ENCODE peak calls at places on chromosomes 12 and 14, in eight cellular contexts. S is NT2/D1, E is left cardiac atrium, I is esophagus squamous epithelium, M is neural crest cell, V is GM03348, Y is Ammon's horn, C is ureter. D is an unnamed sample.
A peak's percentile ranks its signal among the peaks of the same experiment; 100 is the strongest.

GRCh38 chr14:75277796-75278421 is 719 bp upstream of the FOS start:
- DNase-seq in S (no peak), E (no peak), I (no peak), M (no peak), V (no peak), Y (no peak), C (no peak), D (no peak)

GRCh38 chr12:42588981-42589464 is 523 bp downstream of the PRICKLE1 start:
- DNase-seq in S (peak; percentile 30), E (peak; percentile 57), I (no peak), M (peak; percentile 39), V (peak; percentile 24), Y (peak; percentile 42), C (no peak), D (peak; percentile 73)

GRCh38 chr12:131039551-131039950 is 85.8 kb downstream of the ADGRD1 start:
- DNase-seq in S (no peak), E (no peak), I (no peak), M (no peak), V (no peak), Y (no peak), C (no peak), D (no peak)

GRCh38 chr12:128637616-128638606 is 185.8 kb downstream of the SLC15A4 start:
- DNase-seq in S (no peak), E (no peak), I (no peak), M (no peak), V (no peak), Y (no peak), C (no peak), D (peak; percentile 32)

GRCh38 chr12:102992297-102992696 is 34.8 kb downstream of the ASCL1 start:
- DNase-seq in S (no peak), E (no peak), I (no peak), M (no peak), V (no peak), Y (no peak), C (no peak), D (peak; percentile 16)

GRCh38 chr12:115798309-115798917 is 479.1 kb downstream of the MED13L start:
- DNase-seq in S (no peak), E (no peak), I (no peak), M (no peak), V (no peak), Y (no peak), C (no peak), D (no peak)

GRCh38 chr14:22691171-22691570 is 47.0 kb upstream of the OR6J1 start:
- DNase-seq in S (no peak), E (no peak), I (no peak), M (no peak), V (peak; percentile 59), Y (no peak), C (no peak), D (no peak)

GRCh38 chr14:65751510-65751909 is 339.0 kb downstream of the FUT8 start:
- DNase-seq in S (no peak), E (no peak), I (no peak), M (no peak), V (no peak), Y (no peak), C (no peak), D (no peak)

GRCh38 chr14:91008759-91009409 is 51.6 kb downstream of the RPS6KA5 start:
- DNase-seq in S (no peak), E (peak; percentile 21), I (no peak), M (no peak), V (no peak), Y (no peak), C (no peak), D (no peak)

GRCh38 chr12:105083041-105083440 is 1.2 kb downstream of the ALDH1L2 start:
- DNase-seq in S (no peak), E (no peak), I (no peak), M (no peak), V (no peak), Y (peak; percentile 5), C (no peak), D (no peak)

GRCh38 chr14:62706217-62706616 is 339.0 kb downstream of the KCNH5 start:
- DNase-seq in S (no peak), E (no peak), I (no peak), M (no peak), V (no peak), Y (no peak), C (no peak), D (no peak)

GRCh38 chr14:21136024-21136423 is 19.8 kb downstream of the OR5AU1 start:
- DNase-seq in S (no peak), E (no peak), I (no peak), M (no peak), V (peak; percentile 62), Y (no peak), C (no peak), D (no peak)

D was measured in hepatocyte.